ENCODE peak calls at places on chromosomes 7 and 10, in four cellular contexts. W is body of pancreas, E is heart left ventricle, P is aorta. L is an unnamed sample.

GRCh38 chr10:79102056-79102874 is 33.5 kb downstream of the ZMIZ1 start:
- DNase-seq in W (peak), E (peak), P (peak), L (peak)

GRCh38 chr10:45425628-45426563 is 51.9 kb downstream of the ALOX5 start:
- DNase-seq in W (peak), E (no peak), P (no peak), L (no peak)

GRCh38 chr7:4772306-4772705 is 3.1 kb upstream of the AP5Z1 start:
- DNase-seq in W (no peak), E (no peak), P (no peak), L (no peak)

GRCh38 chr7:33886100-33886623 is 19.2 kb upstream of the BMPER start:
- DNase-seq in W (no peak), E (no peak), P (no peak), L (no peak)

GRCh38 chr7:28700790-28701203 is 257.3 kb downstream of the TRIL start:
- DNase-seq in W (no peak), E (no peak), P (no peak), L (no peak)

GRCh38 chr10:93189959-93190358 is 116.3 kb downstream of the CYP26A1 start:
- DNase-seq in W (no peak), E (no peak), P (no peak), L (no peak)

GRCh38 chr7:6530626-6531491 is 20.4 kb downstream of the GRID2IP start:
- DNase-seq in W (no peak), E (no peak), P (no peak), L (no peak)

GRCh38 chr10:86969421-86970041 is 1.2 kb downstream of the ADIRF start:
- DNase-seq in W (no peak), E (peak), P (no peak), L (peak)

GRCh38 chr10:27621441-27621840 is 117.3 kb downstream of the RAB18 start:
- DNase-seq in W (no peak), E (no peak), P (no peak), L (no peak)

GRCh38 chr10:127903789-127904188 is 3.1 kb upstream of the PTPRE start:
- DNase-seq in W (no peak), E (no peak), P (no peak), L (no peak)

DNA sequence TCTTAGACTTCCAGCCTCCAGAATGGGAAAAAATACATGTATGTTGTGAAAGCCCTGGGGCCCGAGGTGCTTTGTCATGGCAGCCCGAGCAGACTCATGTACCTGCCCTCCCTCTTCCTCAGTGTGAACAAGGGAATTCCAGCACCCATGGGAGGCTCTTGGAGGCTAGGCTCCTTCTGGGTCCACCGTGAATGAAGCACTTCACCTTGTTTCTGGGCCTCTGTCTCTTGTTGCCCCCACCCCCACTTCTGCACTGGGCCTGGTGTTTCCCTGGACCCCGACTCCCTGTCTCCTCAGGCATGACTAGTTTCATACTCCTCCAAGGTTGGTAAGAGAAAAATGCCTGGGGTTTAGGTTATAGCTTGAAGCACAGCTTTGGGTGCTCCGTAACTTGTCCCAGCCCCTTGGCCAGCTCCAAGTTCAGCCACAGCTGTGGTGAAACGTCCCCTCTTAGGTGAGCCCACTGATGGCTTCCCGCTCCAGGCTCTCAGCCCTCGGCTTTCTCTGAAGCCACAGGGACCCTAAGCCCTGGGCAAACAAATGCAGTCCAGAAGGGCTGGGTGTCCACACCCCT is 30.2 kb upstream of the ARHGAP22 start:
- DNase-seq in W (no peak), E (no peak), P (no peak), L (no peak)
- H3K4me3 ChIP-seq in W (no peak), E (no peak), P (no peak), L (no peak)

DNA sequence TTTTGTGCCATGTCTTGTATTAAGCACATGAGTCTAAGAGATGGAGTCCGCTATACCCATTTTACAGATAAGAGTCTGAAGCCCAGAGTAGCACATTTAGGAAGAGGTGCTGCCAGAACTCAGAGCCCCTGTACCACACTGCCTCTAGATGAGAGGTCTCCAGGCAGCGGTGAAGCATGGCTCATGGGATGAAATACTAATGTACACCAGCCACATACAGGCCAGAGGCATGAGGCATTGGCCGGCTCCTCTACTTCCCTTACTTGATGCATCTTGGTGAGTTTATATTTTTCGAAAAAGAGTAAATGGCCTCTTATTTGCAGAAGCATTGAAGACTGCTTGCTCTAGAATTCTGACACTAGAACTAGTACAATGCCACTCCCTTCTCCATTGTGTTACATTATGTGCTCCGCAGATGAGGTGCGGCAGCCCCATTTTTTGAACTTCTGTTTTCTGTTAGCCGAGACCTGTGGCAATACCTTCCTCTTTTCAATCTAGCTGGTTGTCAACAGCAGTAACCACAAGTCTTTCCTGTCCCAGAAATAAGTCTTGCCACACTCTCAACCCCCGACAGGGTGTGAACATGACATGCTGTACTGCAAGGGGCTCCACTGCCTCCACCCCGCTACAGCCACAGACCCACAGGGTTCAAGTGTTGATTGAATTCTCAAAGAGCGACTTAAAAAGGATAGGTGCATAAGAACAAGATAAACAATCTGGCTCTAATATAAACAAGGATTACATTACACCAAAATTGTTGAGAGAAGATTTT is 145.3 kb downstream of the CELF2 start:
- DNase-seq in W (no peak), E (peak), P (peak), L (no peak)
- H3K4me3 ChIP-seq in W (no peak), E (no peak), P (no peak), L (no peak)

GRCh38 chr7:21030237-21030636 is 243.6 kb upstream of the SP8 start:
- DNase-seq in W (no peak), E (no peak), P (no peak), L (no peak)
- H3K4me3 ChIP-seq in W (no peak), E (no peak), P (no peak), L (no peak)

DNA sequence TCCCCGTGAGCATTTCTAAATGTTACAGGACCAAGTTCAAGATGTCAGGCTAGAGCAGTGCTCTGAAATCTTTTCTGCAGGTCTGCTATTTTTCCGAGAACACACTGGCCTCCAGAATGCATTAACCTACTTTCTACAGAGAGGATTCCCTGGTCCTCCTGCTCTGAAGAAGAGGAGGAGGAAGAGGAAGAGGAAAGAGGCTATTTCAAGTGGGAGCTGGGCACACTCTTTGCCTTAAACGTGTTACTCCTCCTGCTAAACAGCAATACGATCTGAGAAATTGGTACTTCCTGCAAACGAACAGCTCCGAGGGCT is 157.4 kb downstream of the FRMD4A start:
- DNase-seq in W (no peak), E (no peak), P (no peak), L (no peak)
- H3K4me3 ChIP-seq in W (no peak), E (no peak), P (peak), L (peak)

GRCh38 chr7:19709249-19709578 is 377 bp upstream of the POLR1F start:
- DNase-seq in W (no peak), E (no peak), P (no peak), L (no peak)

GRCh38 chr7:19708397-19709248 is at the start of gene POLR1F:
- DNase-seq in W (peak), E (peak), P (peak), L (peak)

GRCh38 chr7:19705663-19706062 is 3.2 kb downstream of the POLR1F start:
- DNase-seq in W (no peak), E (no peak), P (no peak), L (no peak)

GRCh38 chr7:19701471-19701870 is 7.4 kb downstream of the POLR1F start:
- DNase-seq in W (no peak), E (no peak), P (no peak), L (no peak)

DNA sequence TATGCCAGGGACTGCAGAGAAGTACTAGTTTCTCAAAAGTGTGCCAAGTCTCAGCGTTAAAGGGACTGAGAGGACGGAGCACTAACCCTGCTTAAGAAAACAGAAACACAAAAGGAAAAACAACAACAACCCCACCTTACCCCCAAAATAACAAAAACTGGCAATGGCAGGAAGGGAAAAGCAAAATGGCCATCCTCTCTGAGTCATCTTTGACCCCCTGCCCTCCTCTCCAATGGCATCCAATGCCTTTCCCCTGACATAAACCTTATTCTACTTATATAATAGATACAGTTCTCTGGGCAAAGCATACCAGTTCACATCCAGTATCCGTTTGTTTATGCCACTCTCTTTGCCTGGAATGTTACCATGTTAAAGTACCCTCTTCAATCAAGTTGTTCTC is 1.6 kb downstream of the POLR1F start:
- DNase-seq in W (no peak), E (no peak), P (no peak), L (no peak)
- H3K4me3 ChIP-seq in W (no peak), E (no peak), P (no peak), L (peak)

GRCh38 chr10:99535764-99536399 is 3.1 kb downstream of the NKX2-3 start:
- DNase-seq in W (no peak), E (no peak), P (no peak), L (no peak)
- H3K4me3 ChIP-seq in W (no peak), E (peak), P (peak), L (no peak)

GRCh38 chr10:102397222-102398171 is 2.0 kb downstream of the NFKB2 start:
- DNase-seq in W (no peak), E (peak), P (no peak), L (peak)

GRCh38 chr10:102400061-102400460 is 4.6 kb downstream of the NFKB2 start:
- DNase-seq in W (no peak), E (peak), P (no peak), L (peak)

GRCh38 chr10:102399217-102400021 is 3.9 kb downstream of the NFKB2 start:
- DNase-seq in W (peak), E (peak), P (peak), L (peak)

GRCh38 chr10:102396751-102397151 is 1.2 kb downstream of the NFKB2 start:
- DNase-seq in W (no peak), E (peak), P (no peak), L (no peak)

DNA sequence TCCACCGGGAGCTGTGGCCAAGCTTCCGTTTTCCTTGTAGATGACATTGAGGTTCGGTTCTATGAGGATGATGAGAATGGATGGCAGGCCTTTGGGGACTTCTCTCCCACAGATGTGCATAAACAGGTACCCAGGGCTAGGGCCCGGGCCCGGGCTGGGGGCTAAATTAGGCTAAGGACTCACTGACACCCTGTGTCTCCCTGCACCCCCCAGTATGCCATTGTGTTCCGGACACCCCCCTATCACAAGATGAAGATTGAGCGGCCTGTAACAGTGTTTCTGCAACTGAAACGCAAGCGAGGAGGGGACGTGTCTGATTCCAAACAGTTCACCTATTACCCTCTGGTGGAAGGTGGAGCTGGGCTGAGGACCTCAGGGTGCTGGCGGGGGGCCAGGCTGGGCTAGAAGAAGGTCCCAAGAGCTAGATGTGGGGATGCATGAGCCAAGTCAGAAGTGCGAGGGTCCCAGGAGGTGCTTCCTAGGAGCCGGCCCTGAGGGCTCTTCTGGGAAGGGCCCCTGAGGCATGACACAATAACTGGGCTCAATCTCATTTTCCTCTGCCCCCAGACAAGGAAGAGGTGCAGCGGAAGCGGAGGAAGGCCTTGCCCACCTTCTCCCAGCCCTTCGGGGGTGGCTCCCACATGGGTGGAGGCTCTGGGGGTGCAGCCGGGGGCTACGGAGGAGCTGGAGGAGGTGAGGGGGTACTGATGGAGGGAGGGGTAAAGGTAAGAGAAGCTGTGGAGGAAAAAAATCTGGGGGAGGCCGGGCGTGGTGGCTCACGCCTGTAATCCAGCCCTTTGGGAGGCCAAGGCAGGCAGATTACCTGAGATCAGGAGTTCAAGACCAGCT is 2.9 kb downstream of the NFKB2 start:
- DNase-seq in W (no peak), E (peak), P (no peak), L (no peak)
- H3K4me3 ChIP-seq in W (no peak), E (no peak), P (no peak), L (no peak)

DNA sequence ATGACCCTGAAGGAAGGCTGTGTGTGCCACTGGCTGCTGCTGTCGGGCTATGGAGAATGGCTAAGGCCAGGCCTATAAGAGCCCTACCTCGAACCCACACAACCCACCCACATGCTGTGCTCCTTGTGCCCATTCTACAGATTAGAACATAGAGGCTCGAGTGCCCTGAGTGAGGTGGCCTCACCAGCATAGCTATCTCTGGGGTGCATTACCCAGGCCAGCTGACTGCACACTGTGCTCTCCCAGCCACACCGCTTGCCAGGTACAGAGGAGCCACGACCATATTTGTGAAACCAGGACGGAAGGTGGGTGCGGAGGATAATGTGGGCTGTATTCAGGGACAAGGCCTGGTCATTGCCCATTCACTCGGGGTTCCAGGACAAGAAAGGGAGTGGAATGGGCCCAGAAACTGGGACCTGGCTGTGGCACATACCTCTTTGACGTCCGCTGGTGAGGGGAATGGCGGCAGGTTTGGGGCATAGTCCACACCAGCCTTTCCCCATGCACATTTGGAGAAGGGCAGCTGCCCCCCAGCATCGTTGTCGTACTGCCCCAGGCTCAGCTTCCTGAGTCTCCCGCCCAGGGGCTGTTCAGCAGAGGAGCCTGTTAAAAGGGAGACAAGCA is 236.0 kb downstream of the TNS3 start:
- DNase-seq in W (peak), E (no peak), P (no peak), L (no peak)
- H3K4me3 ChIP-seq in W (no peak), E (no peak), P (no peak), L (no peak)

L was measured in kidney.